ENCODE peak calls at places on chromosomes 3 and 15, in four cellular contexts. One of them, this sample, is unnamed.

GRCh38 chr3:177770821-177771220 is 573.5 kb upstream of the TBL1XR1 start:
- DNase-seq in AML-193: no peak
- DNase-seq in memory B cell: no peak
- DNase-seq in activated T-cell treated with anti-CD3 and anti-CD28 coated beads for 24 hours: no peak
- DNase-seq in this sample: no peak

GRCh38 chr3:28317438-28318022 is 31.0 kb upstream of the ZCWPW2 start:
- DNase-seq in activated T-cell treated with anti-CD3 and anti-CD28 coated beads for 24 hours: peak
- DNase-seq in memory B cell: peak
- DNase-seq in AML-193: peak
- DNase-seq in this sample: peak

GRCh38 chr3:53841296-53841695 is 4.9 kb downstream of the CHDH start:
- DNase-seq in AML-193: no peak
- DNase-seq in memory B cell: no peak
- DNase-seq in activated T-cell treated with anti-CD3 and anti-CD28 coated beads for 24 hours: no peak
- DNase-seq in this sample: no peak

GRCh38 chr15:38297623-38298388 is 45.2 kb downstream of the SPRED1 start:
- DNase-seq in activated T-cell treated with anti-CD3 and anti-CD28 coated beads for 24 hours: no peak
- DNase-seq in AML-193: no peak
- DNase-seq in memory B cell: no peak
- DNase-seq in this sample: no peak

GRCh38 chr3:183233986-183234385 is 19.1 kb upstream of the B3GNT5 start:
- DNase-seq in activated T-cell treated with anti-CD3 and anti-CD28 coated beads for 24 hours: no peak
- DNase-seq in AML-193: no peak
- DNase-seq in memory B cell: no peak
- DNase-seq in this sample: peak

GRCh38 chr3:14768881-14769280 is 49.9 kb upstream of the FGD5 start:
- DNase-seq in memory B cell: no peak
- DNase-seq in AML-193: no peak
- DNase-seq in activated T-cell treated with anti-CD3 and anti-CD28 coated beads for 24 hours: no peak
- DNase-seq in this sample: no peak

GRCh38 chr3:139934557-139935070 is 371 bp upstream of the CLSTN2 start:
- DNase-seq in AML-193: no peak
- DNase-seq in memory B cell: no peak
- DNase-seq in activated T-cell treated with anti-CD3 and anti-CD28 coated beads for 24 hours: no peak
- DNase-seq in this sample: peak

GRCh38 chr3:6878731-6879130 is 17.8 kb downstream of the GRM7 start:
- DNase-seq in activated T-cell treated with anti-CD3 and anti-CD28 coated beads for 24 hours: no peak
- DNase-seq in memory B cell: no peak
- DNase-seq in AML-193: no peak
- DNase-seq in this sample: no peak

GRCh38 chr15:100663550-100664335 is 61.4 kb downstream of the ASB7 start:
- DNase-seq in activated T-cell treated with anti-CD3 and anti-CD28 coated beads for 24 hours: no peak
- DNase-seq in memory B cell: no peak
- DNase-seq in AML-193: no peak
- DNase-seq in this sample: no peak

GRCh38 chr3:41329881-41330280 is 130.6 kb downstream of the CTNNB1 start:
- DNase-seq in AML-193: no peak
- DNase-seq in activated T-cell treated with anti-CD3 and anti-CD28 coated beads for 24 hours: no peak
- DNase-seq in memory B cell: no peak
- DNase-seq in this sample: no peak

GRCh38 chr15:89932880-89933279 is 20.1 kb upstream of the ARPIN start:
- DNase-seq in AML-193: no peak
- DNase-seq in activated T-cell treated with anti-CD3 and anti-CD28 coated beads for 24 hours: no peak
- DNase-seq in memory B cell: no peak
- DNase-seq in this sample: no peak

GRCh38 chr3:57627976-57628375 is 30.8 kb upstream of the ARF4 start:
- DNase-seq in AML-193: no peak
- DNase-seq in memory B cell: no peak
- DNase-seq in activated T-cell treated with anti-CD3 and anti-CD28 coated beads for 24 hours: no peak
- DNase-seq in this sample: no peak

GRCh38 chr3:127396473-127396872 is 108.6 kb upstream of the PRR20G start:
- DNase-seq in memory B cell: no peak
- DNase-seq in AML-193: no peak
- DNase-seq in activated T-cell treated with anti-CD3 and anti-CD28 coated beads for 24 hours: no peak
- DNase-seq in this sample: no peak

GRCh38 chr15:92570391-92570790 is 85.2 kb downstream of the FAM174B start:
- DNase-seq in AML-193: no peak
- DNase-seq in activated T-cell treated with anti-CD3 and anti-CD28 coated beads for 24 hours: no peak
- DNase-seq in memory B cell: no peak
- DNase-seq in this sample: no peak

GRCh38 chr3:177482048-177482741 is 284.9 kb upstream of the TBL1XR1 start:
- DNase-seq in memory B cell: no peak
- DNase-seq in activated T-cell treated with anti-CD3 and anti-CD28 coated beads for 24 hours: no peak
- DNase-seq in AML-193: no peak
- DNase-seq in this sample: no peak

This sample was measured in MV-4-11.